ENCODE peak calls at places on chromosomes 12 and 14, in eight cellular contexts. A, I, V, U, B, E, F and L are unnamed samples.

GRCh38 chr14:104472073-104472472 is 107.5 kb upstream of the C14orf180 start:
- DNase-seq in A (no peak), I (no peak), V (no peak), U (no peak), B (no peak), E (no peak), F (no peak), L (no peak)

GRCh38 chr14:56065621-56066295 is 52.5 kb upstream of the PELI2 start:
- DNase-seq in A (no peak), I (no peak), V (no peak), U (no peak), B (peak), E (no peak), F (no peak), L (no peak)

GRCh38 chr12:71755146-71755892 is 656 bp downstream of the RAB21 start:
- DNase-seq in A (peak), I (no peak), V (peak), U (peak), B (peak), E (peak), F (no peak), L (peak)

GRCh38 chr14:39430762-39431415 is 1.3 kb downstream of the FBXO33 start:
- DNase-seq in A (no peak), I (no peak), V (peak), U (no peak), B (no peak), E (no peak), F (no peak), L (no peak)

GRCh38 chr12:104626069-104626690 is 169.4 kb downstream of the CHST11 start:
- DNase-seq in A (no peak), I (no peak), V (no peak), U (no peak), B (no peak), E (no peak), F (no peak), L (no peak)

GRCh38 chr14:29648045-29648444 is 279.6 kb downstream of the PRKD1 start:
- DNase-seq in A (no peak), I (no peak), V (peak), U (no peak), B (no peak), E (no peak), F (no peak), L (no peak)

GRCh38 chr14:100109594-100109955 is 44.4 kb downstream of the EVL start:
- DNase-seq in A (no peak), I (no peak), V (no peak), U (no peak), B (no peak), E (no peak), F (no peak), L (no peak)

GRCh38 chr12:120586216-120586615 is 5.0 kb upstream of the POP5 start:
- DNase-seq in A (no peak), I (no peak), V (no peak), U (no peak), B (no peak), E (no peak), F (no peak), L (no peak)

GRCh38 chr12:24909667-24910066 is 39.2 kb downstream of the BCAT1 start:
- DNase-seq in A (no peak), I (no peak), V (peak), U (peak), B (peak), E (no peak), F (no peak), L (no peak)

GRCh38 chr12:110137786-110138185 is 13.6 kb downstream of the IFT81 start:
- DNase-seq in A (no peak), I (no peak), V (no peak), U (no peak), B (no peak), E (no peak), F (no peak), L (no peak)

GRCh38 chr14:34425095-34425851 is 36.8 kb downstream of the SPTSSA start:
- DNase-seq in A (no peak), I (no peak), V (no peak), U (no peak), B (no peak), E (no peak), F (no peak), L (no peak)

GRCh38 chr12:40992674-40993073 is 195.4 kb upstream of the PDZRN4 start:
- DNase-seq in A (no peak), I (no peak), V (no peak), U (no peak), B (no peak), E (no peak), F (no peak), L (no peak)

GRCh38 chr12:4269279-4269991 is 4.1 kb upstream of the CCND2 start:
- DNase-seq in A (no peak), I (peak), V (no peak), U (no peak), B (no peak), E (peak), F (no peak), L (peak)

GRCh38 chr12:2008677-2009076 is 4.4 kb upstream of the DCP1B start:
- DNase-seq in A (no peak), I (no peak), V (no peak), U (no peak), B (no peak), E (no peak), F (no peak), L (no peak)

GRCh38 chr12:111076199-111076598 is 155.8 kb upstream of the MYL2 start:
- DNase-seq in A (no peak), I (no peak), V (no peak), U (no peak), B (no peak), E (no peak), F (no peak), L (no peak)

GRCh38 chr14:74048291-74048690 is 29.1 kb downstream of the BBOF1 start:
- DNase-seq in A (no peak), I (no peak), V (peak), U (no peak), B (peak), E (peak), F (no peak), L (no peak)